ENCODE peak calls at places on chromosomes 11 and 22, in eight cellular contexts. N is naive thymus-derived CD4-positive, alpha-beta T cell; I is heart left ventricle; E is fibroblast of lung; M is left ventricle myocardium inferior; Z is sigmoid colon; O is endodermal cell; C is body of pancreas. U is an unnamed sample. For H3K9me3, H3K4me1 and H3K36me3, the result is how much of the 10 kb centered on the place peaks cover.

GRCh38 chr22:47174671-47175111 is 412.2 kb downstream of the TBC1D22A start:
- DNase-seq in M (no peak), N (no peak), O (peak), I (peak), C (peak), E (no peak), Z (peak), U (peak)

GRCh38 chr11:125443767-125444311 is 52.2 kb downstream of the FEZ1 start:
- DNase-seq in N (no peak), O (peak), M (no peak), Z (peak), E (no peak), C (no peak), I (no peak), U (no peak)

GRCh38 chr11:45092901-45093760 is 53.3 kb upstream of the PRDM11 start:
- DNase-seq in C (no peak), O (peak), I (no peak), Z (no peak), M (no peak), N (no peak), E (peak), U (no peak)

GRCh38 chr11:90204832-90205646 is 17.8 kb downstream of the CHORDC1 start:
- DNase-seq in I (no peak), E (peak), O (no peak), M (no peak), C (peak), Z (no peak), N (peak), U (no peak)

GRCh38 chr11:1050581-1051355 is 14.2 kb upstream of the MUC6 start:
- DNase-seq in C (peak), Z (peak), I (peak), N (peak), O (peak), E (peak), M (peak), U (peak)

GRCh38 chr22:22600862-22601261 is 41.8 kb upstream of the PRAME start:
- DNase-seq in C (no peak), I (no peak), N (no peak), Z (no peak), O (no peak), M (no peak), E (no peak), U (no peak)

GRCh38 chr22:33240901-33241300 is 182.7 kb upstream of the SYN3 start:
- DNase-seq in E (no peak), I (no peak), M (no peak), Z (no peak), N (no peak), C (no peak), O (no peak), U (no peak)

GRCh38 chr11:17014774-17015638 is 792 bp upstream of the PLEKHA7 start:
- DNase-seq in C (peak), E (peak), Z (peak), O (peak), I (peak), N (peak), M (no peak), U (peak)

GRCh38 chr11:1227551-1228182 is 4.8 kb downstream of the MUC5B start:
- DNase-seq in N (no peak), E (no peak), I (no peak), C (peak), Z (peak), O (peak), M (no peak), U (peak)

GRCh38 chr22:39214383-39215069 is 30.3 kb downstream of the PDGFB start:
- DNase-seq in O (peak), C (no peak), Z (no peak), E (peak), M (no peak), N (no peak), I (peak), U (no peak)

GRCh38 chr22:46758867-46759290 is 3.6 kb upstream of the TBC1D22A start:
- DNase-seq in C (peak), N (peak), I (peak), E (peak), Z (no peak), M (no peak), O (peak), U (peak)

DNA sequence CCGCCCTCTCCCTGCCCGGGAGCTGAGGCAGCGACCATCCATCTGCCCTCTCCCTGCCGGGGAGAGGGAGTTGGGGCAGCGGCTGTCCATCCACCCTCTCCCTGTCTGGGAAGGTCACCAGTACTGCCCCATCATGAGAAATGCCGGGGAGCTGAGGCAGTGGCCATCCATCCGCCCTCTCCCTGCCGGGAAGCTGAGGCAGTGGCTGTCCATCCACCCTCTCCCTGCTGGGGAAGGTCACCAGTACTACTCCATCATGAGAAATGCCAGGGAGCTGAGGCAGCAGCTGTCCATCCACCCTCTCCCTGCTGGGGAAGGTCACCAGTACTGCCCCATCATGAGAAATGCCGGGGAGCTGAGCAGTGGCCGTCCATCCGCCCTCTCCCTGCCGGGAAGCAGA is 394.6 kb downstream of the BRD1 start:
- DNase-seq in C (no peak), O (no peak), E (no peak), Z (no peak), N (no peak), M (no peak), I (no peak), U (no peak)
- H3K9me3 ChIP-seq in C (under half), O (under half), E (under half), Z (under half), N (under half), M (under half), I (under half), U (under half)

GRCh38 chr22:36212896-36213295 is 11.3 kb upstream of the APOL4 start:
- DNase-seq in N (no peak), I (no peak), Z (no peak), C (no peak), E (no peak), M (no peak), O (peak), U (no peak)

GRCh38 chr22:36206255-36206654 is 4.6 kb upstream of the APOL4 start:
- DNase-seq in O (no peak), M (no peak), E (no peak), Z (no peak), N (no peak), I (no peak), C (no peak), U (no peak)

GRCh38 chr22:36208162-36208765 is 6.7 kb upstream of the APOL4 start:
- DNase-seq in E (no peak), O (no peak), M (no peak), I (no peak), C (no peak), N (no peak), Z (no peak), U (no peak)

GRCh38 chr22:36211237-36211881 is 9.8 kb upstream of the APOL4 start:
- DNase-seq in I (no peak), E (peak), N (no peak), O (peak), C (no peak), Z (no peak), M (no peak), U (peak)

GRCh38 chr22:36208934-36209333 is 7.3 kb upstream of the APOL4 start:
- DNase-seq in I (no peak), E (no peak), M (no peak), O (no peak), N (no peak), Z (no peak), C (no peak), U (no peak)
- H3K4me1 ChIP-seq in I (under half), E (under half), M (under half), O (under half), N (under half), Z (under half), C (under half), U (under half)

DNA sequence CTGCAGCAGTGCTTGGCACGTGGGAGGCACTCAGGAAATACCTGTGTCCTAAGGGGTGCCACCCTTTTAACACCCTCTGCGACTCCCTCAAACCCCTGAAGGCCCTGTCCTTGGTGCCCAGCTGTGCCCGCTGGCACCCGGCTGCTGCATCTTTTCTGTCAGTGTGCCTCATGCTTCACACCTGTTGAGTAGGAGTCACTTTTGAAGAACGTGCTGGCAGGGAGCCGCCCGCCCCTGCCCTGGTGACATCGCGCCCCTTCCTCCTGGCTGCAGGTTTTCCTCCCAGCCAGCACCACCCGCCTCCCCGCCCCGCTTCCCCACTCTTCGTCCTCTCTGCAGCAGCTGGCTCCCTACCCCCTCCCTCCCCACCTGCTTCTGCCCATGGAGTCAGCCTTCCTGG is 17.8 kb downstream of the FRMD8 start:
- DNase-seq in M (no peak), E (no peak), O (no peak), N (no peak), I (no peak), C (no peak), Z (no peak), U (no peak)
- H3K36me3 ChIP-seq in M (half or more), E (under half), O (under half), N (half or more), I (under half), C (under half), Z (under half), U (under half)

DNA sequence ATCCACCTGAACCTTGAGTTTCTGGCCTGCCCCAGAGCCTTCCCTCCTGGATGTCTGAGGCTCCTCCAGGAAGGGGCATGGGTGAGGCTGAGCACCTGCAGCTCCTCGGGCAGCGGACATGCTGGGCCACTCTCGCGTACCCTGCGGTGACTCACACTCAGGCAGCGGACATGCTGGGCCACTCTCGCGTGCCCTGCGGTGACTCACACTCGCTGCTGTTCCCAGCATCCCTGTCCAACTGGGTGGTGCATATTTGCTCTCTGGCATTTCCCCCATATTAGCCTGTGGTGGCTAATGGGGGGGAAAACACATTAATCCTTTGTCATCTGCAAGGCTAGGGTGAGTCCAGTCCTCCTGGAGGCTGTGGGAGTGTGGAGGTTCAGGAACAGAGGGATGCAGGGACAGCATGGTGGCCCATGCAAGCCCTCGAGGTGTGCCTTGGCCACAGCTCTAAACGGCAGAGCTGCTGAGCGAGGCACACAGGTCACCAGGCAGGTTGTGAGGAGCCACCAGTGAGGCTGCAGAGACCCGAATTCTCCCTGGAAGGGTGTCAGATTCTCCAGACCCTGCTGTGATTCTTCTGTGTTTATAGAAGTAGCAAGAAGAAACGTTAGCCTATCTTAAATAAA is 728.1 kb downstream of the BRD1 start:
- DNase-seq in I (no peak), Z (no peak), E (no peak), O (no peak), M (no peak), N (no peak), C (no peak), U (no peak)
- H3K9me3 ChIP-seq in I (under half), Z (under half), E (under half), O (under half), M (under half), N (under half), C (under half), U (under half)

DNA sequence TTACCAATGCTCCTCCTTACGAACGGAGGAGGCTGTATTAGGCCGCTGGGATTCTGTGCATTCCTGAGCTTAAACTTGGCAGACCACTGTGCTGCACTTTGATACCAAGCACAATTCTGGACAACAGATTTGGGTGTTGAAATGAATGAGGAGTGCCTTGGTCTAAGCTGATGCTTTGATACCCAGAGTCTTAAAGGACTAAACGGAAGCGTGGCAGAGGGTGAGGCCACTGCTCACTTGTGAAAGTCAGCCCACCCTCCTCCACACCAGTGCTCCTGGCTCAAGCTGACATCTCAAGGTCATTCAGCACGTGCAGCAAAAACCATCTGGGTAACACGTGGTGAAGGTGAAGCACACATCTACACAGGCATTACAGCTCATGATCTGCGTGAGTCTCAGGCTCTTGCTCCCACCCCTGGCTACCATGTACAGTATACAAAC is 85.9 kb downstream of the MICAL3 start:
- DNase-seq in E (peak), Z (peak), N (no peak), M (no peak), C (peak), O (no peak), I (no peak), U (no peak)
- H3K4me1 ChIP-seq in E (under half), Z (under half), N (under half), M (half or more), C (under half), O (under half), I (half or more), U (under half)

GRCh38 chr11:115564851-115565250 is 60.6 kb upstream of the CADM1 start:
- DNase-seq in N (no peak), Z (no peak), C (no peak), M (no peak), O (no peak), E (no peak), I (no peak), U (no peak)

GRCh38 chr11:115561116-115561515 is 56.9 kb upstream of the CADM1 start:
- DNase-seq in C (no peak), Z (no peak), N (no peak), E (no peak), I (no peak), O (no peak), M (no peak), U (no peak)

GRCh38 chr11:115566185-115566765 is 62.1 kb upstream of the CADM1 start:
- DNase-seq in M (no peak), E (no peak), Z (no peak), I (no peak), N (no peak), C (no peak), O (no peak), U (no peak)
- H3K36me3 ChIP-seq in M (under half), E (under half), Z (under half), I (under half), N (under half), C (under half), O (under half), U (under half)

GRCh38 chr11:81705283-81705682 is 1028.4 kb downstream of the FAM181B start:
- DNase-seq in O (no peak), E (no peak), N (no peak), M (no peak), Z (no peak), C (no peak), I (no peak), U (no peak)
- H3K9me3 ChIP-seq in O (under half), E (under half), N (under half), M (under half), Z (under half), C (under half), I (under half), U (under half)

GRCh38 chr11:46319074-46319453 is 28.2 kb upstream of the DGKZ start:
- DNase-seq in N (no peak), E (no peak), C (no peak), Z (no peak), O (no peak), M (no peak), I (no peak), U (no peak)
- H3K4me1 ChIP-seq in N (under half), E (under half), C (under half), Z (under half), O (under half), M (under half), I (under half), U (under half)

U was measured in mucosa of descending colon.